ENCODE peak calls at places on chromosomes 16 and 17, in seven cellular contexts. A is tibial artery, N is AG10803, Z is ovary, R is mucosa of descending colon, V is transverse colon, M is endothelial cell of umbilical vein. F is an unnamed sample.

GRCh38 chr17:10114931-10115535 is 83.4 kb downstream of the GAS7 start:
- DNase-seq in A (peak; percentile 97), N (peak; percentile 99), Z (peak; percentile 93), R (peak; percentile 75), V (peak; percentile 84), M (no peak), F (peak; percentile 83)

GRCh38 chr17:12769981-12770380 is 19.3 kb upstream of the ARHGAP44 start:
- DNase-seq in A (no peak), N (peak; percentile 7), Z (no peak), R (no peak), V (no peak), M (no peak), F (no peak)

GRCh38 chr16:56847173-56847948 is 17.6 kb upstream of the SLC12A3 start:
- DNase-seq in A (no peak), N (no peak), Z (peak; percentile 66), R (no peak), V (no peak), M (no peak), F (no peak)

GRCh38 chr17:7119314-7119713 is 4.7 kb upstream of the ASGR2 start:
- DNase-seq in A (no peak), N (no peak), Z (no peak), R (no peak), V (no peak), M (no peak), F (no peak)

GRCh38 chr17:80780381-80781187 is 211.1 kb upstream of the CHMP6 start:
- DNase-seq in A (no peak), N (no peak), Z (no peak), R (no peak), V (no peak), M (no peak), F (no peak)

GRCh38 chr17:5821057-5821456 is 236.7 kb upstream of the NLRP1 start:
- DNase-seq in A (no peak), N (peak; percentile 36), Z (no peak), R (no peak), V (no peak), M (no peak), F (no peak)

GRCh38 chr17:68248199-68248825 is 469 bp downstream of the AMZ2 start:
- DNase-seq in A (peak; percentile 61), N (peak; percentile 80), Z (no peak), R (no peak), V (peak; percentile 63), M (no peak), F (no peak)

GRCh38 chr16:1537138-1537577 is 3.7 kb downstream of the TMEM204 start:
- DNase-seq in A (no peak), N (no peak), Z (peak; percentile 31), R (no peak), V (no peak), M (no peak), F (no peak)

GRCh38 chr17:8430966-8431365 is 4.7 kb upstream of the NDEL1 start:
- DNase-seq in A (peak; percentile 82), N (peak; percentile 72), Z (peak; percentile 70), R (no peak), V (no peak), M (peak; percentile 70), F (peak; percentile 75)

GRCh38 chr17:57735707-57736106 is 9.4 kb downstream of the CCDC182 start:
- DNase-seq in A (no peak), N (no peak), Z (no peak), R (no peak), V (no peak), M (no peak), F (no peak)
- TF ChIP-seq CTCF in A (no peak), N (peak; percentile 24), Z (no peak), R (no peak), V (no peak), M (peak; percentile 11), F (no peak)

DNA sequence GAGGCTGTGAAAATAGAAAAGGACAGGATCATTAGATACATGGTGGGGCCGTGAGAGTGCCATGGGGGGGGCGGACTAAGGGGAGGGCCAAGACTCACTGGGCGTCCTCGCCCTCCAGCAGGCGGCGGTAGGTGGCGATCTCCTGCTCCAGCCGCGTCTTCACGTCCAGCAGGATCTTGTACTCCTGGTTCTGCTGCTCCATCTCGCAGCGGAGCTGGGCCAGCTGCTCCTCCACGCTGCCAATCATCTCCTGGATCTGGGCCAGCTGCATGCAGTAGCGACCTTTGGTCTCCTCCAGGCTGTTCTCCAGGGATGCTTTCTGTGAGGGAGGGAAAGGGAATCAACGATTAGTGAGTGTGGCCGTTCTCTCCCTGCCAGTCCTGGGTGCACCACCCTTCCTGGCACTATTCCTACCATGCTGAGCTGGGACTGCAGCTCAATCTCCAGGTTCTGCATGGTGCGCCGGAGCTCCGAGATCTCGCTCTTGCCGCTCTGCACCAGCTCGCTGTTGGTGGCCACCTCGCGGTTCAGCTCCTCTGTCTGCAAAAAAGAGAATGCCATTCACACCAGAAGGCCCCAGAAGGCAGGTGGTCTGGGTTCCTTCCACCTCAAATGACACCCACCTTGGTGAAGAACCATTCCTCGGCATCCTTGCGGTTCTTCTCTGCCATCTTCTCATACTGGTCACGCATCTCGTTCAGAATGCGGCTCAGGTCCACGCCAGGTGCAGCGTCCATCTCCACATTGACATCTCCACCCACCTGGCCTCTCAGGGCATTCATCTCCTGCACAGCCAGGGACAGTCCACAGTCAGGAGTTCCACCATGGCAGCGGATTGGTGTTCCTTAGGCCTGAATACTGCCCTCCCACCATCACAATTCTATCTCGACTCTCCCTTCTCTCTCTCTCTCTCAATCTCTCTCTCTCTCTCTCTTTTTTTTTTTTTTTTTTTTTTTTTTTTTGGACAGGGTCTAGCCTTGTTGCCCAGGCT is 3.3 kb downstream of the KRT14 start:
- DNase-seq in A (no peak), N (no peak), Z (no peak), R (peak; percentile 85), V (peak; percentile 78), M (no peak), F (no peak)
- TF ChIP-seq CTCF in A (no peak), N (no peak), Z (no peak), R (no peak), V (peak; percentile 33), M (no peak), F (no peak)

GRCh38 chr17:59668816-59669215 is 38.4 kb downstream of the PTRH2 start:
- DNase-seq in A (no peak), N (peak; percentile 97), Z (no peak), R (no peak), V (no peak), M (peak; percentile 94), F (no peak)
- TF ChIP-seq CTCF in A (no peak), N (no peak), Z (no peak), R (no peak), V (no peak), M (no peak), F (no peak)

GRCh38 chr16:80407265-80407987 is 133.4 kb upstream of the DYNLRB2 start:
- DNase-seq in A (no peak), N (no peak), Z (no peak), R (no peak), V (no peak), M (no peak), F (no peak)
- TF ChIP-seq CTCF in A (no peak), N (no peak), Z (no peak), R (no peak), V (no peak), M (no peak), F (no peak)

F was measured in omental fat pad.